ENCODE peak calls at places on chromosomes 1 and 21, in six cellular contexts. R, W, P, Y, N and K are unnamed samples.

GRCh38 chr1:99465176-99465900 is 180.6 kb upstream of the PALMD start:
- DNase-seq in R (no peak), N (peak; percentile 79), W (no peak), Y (no peak), P (no peak), K (peak; percentile 45)

GRCh38 chr1:220271706-220272046 is 577 bp downstream of the RAB3GAP2 start:
- DNase-seq in Y (no peak), N (peak; percentile 44), P (peak; percentile 28), W (no peak), R (peak; percentile 23), K (peak; percentile 33)

GRCh38 chr1:192639607-192640368 is 3.8 kb downstream of the RGS13 start:
- DNase-seq in R (no peak), P (peak; percentile 16), Y (no peak), W (no peak), N (peak; percentile 44), K (peak; percentile 45)

GRCh38 chr1:2529776-2530500 is at the start of gene HES5:
- DNase-seq in W (no peak), P (no peak), Y (peak; percentile 64), R (peak; percentile 66), N (no peak), K (no peak)

GRCh38 chr1:59499273-59499955 is 202.5 kb downstream of the FGGY start:
- DNase-seq in W (no peak), N (peak; percentile 58), P (no peak), Y (no peak), R (no peak), K (peak; percentile 37)

GRCh38 chr1:160664573-160665051 is 17.8 kb upstream of the SLAMF1 start:
- DNase-seq in N (no peak), R (no peak), P (no peak), Y (no peak), W (no peak), K (no peak)

GRCh38 chr21:45161039-45161945 is 86.9 kb downstream of the ADARB1 start:
- DNase-seq in W (peak; percentile 33), Y (no peak), R (peak; percentile 7), P (no peak), N (no peak), K (no peak)

GRCh38 chr1:225654277-225654597 is 1.3 kb upstream of the ENAH start:
- DNase-seq in P (peak; percentile 37), Y (no peak), W (no peak), N (peak; percentile 28), R (no peak), K (no peak)

GRCh38 chr1:27598902-27599528 is 4.9 kb downstream of the AHDC1 start:
- DNase-seq in N (peak; percentile 76), W (peak; percentile 94), Y (peak; percentile 85), P (no peak), R (peak; percentile 46), K (peak; percentile 79)

GRCh38 chr1:44036409-44037111 is 5.3 kb upstream of the SLC6A9 start:
- DNase-seq in N (peak; percentile 81), W (no peak), Y (peak; percentile 49), P (peak; percentile 48), R (peak; percentile 85), K (peak; percentile 64)

GRCh38 chr21:44905725-44906084 is 15.0 kb downstream of the ITGB2 start:
- DNase-seq in N (no peak), R (no peak), W (no peak), P (no peak), Y (no peak), K (no peak)

GRCh38 chr1:229221106-229222019 is 49.5 kb upstream of the RAB4A start:
- DNase-seq in R (peak; percentile 65), P (peak; percentile 53), Y (no peak), N (peak; percentile 59), W (no peak), K (peak; percentile 58)

GRCh38 chr1:110482662-110483307 is 31.8 kb downstream of the PROK1 start:
- DNase-seq in P (no peak), R (no peak), N (no peak), W (no peak), Y (no peak), K (no peak)

GRCh38 chr1:13513885-13514546 is at the start of gene LRRC38:
- DNase-seq in W (no peak), P (no peak), N (no peak), Y (no peak), R (peak; percentile 27), K (no peak)

GRCh38 chr1:105362438-105362837 is 1612.7 kb downstream of the AMY1C start:
- DNase-seq in N (no peak), P (no peak), Y (no peak), R (no peak), W (no peak), K (no peak)

GRCh38 chr1:53410691-53411090 is 48.5 kb upstream of the DMRTB1 start:
- DNase-seq in N (no peak), Y (no peak), P (no peak), W (no peak), R (no peak), K (no peak)

GRCh38 chr1:84687703-84688460 is 2.4 kb downstream of the SSX2IP start:
- DNase-seq in Y (no peak), W (no peak), P (no peak), R (no peak), N (peak; percentile 17), K (peak; percentile 27)

DNA sequence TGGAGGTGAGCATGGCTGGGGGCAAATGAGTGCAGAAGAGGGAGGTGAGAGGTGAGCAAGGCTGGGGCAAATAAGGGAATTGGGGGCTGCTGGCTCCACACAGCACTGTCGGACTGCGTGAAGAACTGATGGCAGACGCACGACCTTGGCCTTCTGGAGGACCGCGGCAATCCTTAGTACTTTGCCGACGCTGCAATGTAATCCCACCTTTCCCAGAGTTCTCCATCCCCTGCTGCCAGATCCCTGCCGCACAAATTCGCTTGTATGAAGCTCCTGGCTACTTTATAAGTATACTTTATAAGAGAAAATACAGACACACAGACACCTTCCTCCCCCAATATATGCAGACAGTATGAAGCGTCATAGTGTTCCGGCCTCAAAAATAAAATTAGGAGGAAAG is 472.4 kb downstream of the SMYD3 start:
- DNase-seq in N (no peak), W (no peak), P (no peak), Y (no peak), R (no peak), K (no peak)
- TF ChIP-seq CTCF in N (no peak), W (no peak), P (no peak), Y (no peak), R (no peak), K (no peak)

GRCh38 chr1:154559496-154559950 is 1.1 kb upstream of the UBE2Q1 start:
- DNase-seq in W (peak; percentile 90), P (peak; percentile 73), N (peak; percentile 96), Y (peak; percentile 90), R (peak; percentile 90), K (peak; percentile 93)
- H3K4me3 ChIP-seq in W (peak overlapping the region; percentile 98), P (peak overlapping the region; percentile 85), N (peak overlapping the region; percentile 59), Y (peak overlapping the region; percentile 96), R (peak overlapping the region; percentile 44), K (peak overlapping the region; percentile 66)

DNA sequence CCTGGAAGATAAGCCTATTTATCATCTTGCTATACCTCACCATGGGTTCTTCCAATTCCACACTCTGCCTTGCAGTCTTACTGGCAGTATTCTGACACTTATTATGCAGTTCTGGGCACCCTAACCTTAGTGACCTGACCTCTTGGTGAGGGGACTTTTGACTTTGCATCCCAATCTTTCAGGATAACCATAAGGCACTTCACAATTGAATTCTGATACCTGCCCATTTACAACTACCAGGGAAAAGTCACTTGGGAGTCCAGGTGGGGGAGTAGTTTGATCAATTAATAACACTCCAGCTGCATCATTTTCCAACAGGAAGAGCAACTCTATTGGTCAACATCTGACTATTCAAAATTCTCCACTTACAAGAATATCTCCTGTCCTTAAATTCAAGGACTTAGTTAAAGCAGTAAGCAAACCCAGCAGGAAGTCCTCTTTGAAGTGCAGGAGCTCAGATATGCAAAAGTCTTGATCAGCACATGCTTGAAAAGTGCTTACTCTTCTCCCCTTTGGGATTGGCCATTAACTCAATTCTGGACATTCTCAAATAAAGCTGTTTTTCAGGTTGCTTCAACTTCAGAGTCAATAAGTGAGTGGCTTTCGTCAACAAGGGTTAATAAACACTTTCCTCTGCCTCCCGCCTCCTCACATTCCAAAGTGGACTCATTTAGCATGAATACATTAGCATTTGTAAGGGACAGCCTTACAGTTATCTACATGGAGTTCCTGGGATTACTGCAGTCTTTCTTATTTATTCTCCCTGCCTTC is 177.4 kb upstream of the NRIP1 start:
- DNase-seq in Y (no peak), R (no peak), W (no peak), N (no peak), P (no peak), K (no peak)
- TF ChIP-seq CTCF in Y (no peak), R (no peak), W (no peak), N (no peak), P (no peak), K (no peak)

GRCh38 chr1:32886012-32886827 is at the start of gene HPCA:
- DNase-seq in Y (peak; percentile 53), R (peak; percentile 60), P (peak; percentile 38), W (no peak), N (peak; percentile 51), K (peak; percentile 44)
- H3K4me3 ChIP-seq in Y (peak within 1 kb of the TSS; percentile 31), R (peak within 1 kb of the TSS; percentile 13), P (peak within 1 kb of the TSS; percentile 36), W (peak within 1 kb of the TSS; percentile 48), N (no peak within 1 kb of the TSS), K (no peak within 1 kb of the TSS)